ENCODE peak calls at places on chromosomes 7 and 10, in nine cellular contexts. J is LoVo; K is ACHN; V is NCI-H1092 treated with DMSO at 0.1 percent for 48 hours; O is activated effector memory CD4-positive, alpha-beta T cell treated with anti-CD3 and anti-CD28 coated beads, Interleukin-2, amount 50 U/mL, for 16 hours; B is heart right ventricle; L is Panc1; W is glutamatergic neuron; F is stimulated activated CD8-positive, alpha-beta memory T cell treated with anti-CD3 and anti-CD28 coated beads, Interleukin-15, amount 100 ng/mL, for 4 hours. M is an unnamed sample.
A peak's percentile ranks its signal among the peaks of the same experiment; 100 is the strongest.

GRCh38 chr7:55066479-55066878 is 47.7 kb downstream of the EGFR start:
- DNase-seq in F (no peak), O (no peak), W (no peak), K (peak; percentile 54), V (no peak), J (no peak), L (no peak), B (no peak), M (no peak)

GRCh38 chr7:158508802-158509385 is 78.7 kb downstream of the PTPRN2 start:
- DNase-seq in J (no peak), K (no peak), O (no peak), B (no peak), L (no peak), W (no peak), F (no peak), V (no peak), M (no peak)

GRCh38 chr10:74179124-74179710 is 28.2 kb downstream of the ADK start:
- DNase-seq in F (no peak), J (no peak), O (no peak), B (no peak), K (no peak), W (no peak), V (no peak), L (no peak), M (no peak)

GRCh38 chr10:125377368-125377767 is 217.0 kb upstream of the CTBP2 start:
- DNase-seq in F (no peak), B (no peak), J (no peak), V (no peak), O (no peak), W (no peak), L (no peak), K (no peak), M (no peak)

GRCh38 chr7:77199008-77199966 is at the start of gene FGL2:
- DNase-seq in W (peak; percentile 41), V (peak; percentile 36), B (peak; percentile 69), O (peak; percentile 74), F (no peak), L (no peak), K (peak; percentile 42), J (no peak), M (peak; percentile 11)

GRCh38 chr7:35418716-35419425 is 165.0 kb upstream of the TBX20 start:
- DNase-seq in O (no peak), W (no peak), V (no peak), B (no peak), K (no peak), L (no peak), F (no peak), J (no peak), M (no peak)

GRCh38 chr7:85041599-85042216 is 145.1 kb downstream of the SEMA3D start:
- DNase-seq in W (peak; percentile 76), L (peak; percentile 67), O (no peak), V (peak; percentile 83), K (peak; percentile 75), J (peak; percentile 73), B (peak; percentile 58), F (no peak), M (peak; percentile 89)

GRCh38 chr10:44384601-44385422 is at the start of gene CXCL12:
- DNase-seq in F (no peak), L (no peak), K (no peak), B (peak; percentile 59), V (no peak), O (peak; percentile 30), J (no peak), W (peak; percentile 58), M (peak; percentile 72)

GRCh38 chr7:139737221-139738100 is 40.3 kb downstream of the HIPK2 start:
- DNase-seq in F (no peak), B (no peak), W (no peak), V (no peak), J (no peak), L (no peak), K (no peak), O (no peak), M (no peak)

GRCh38 chr10:64959883-64960282 is 1438.7 kb downstream of the REEP3 start:
- DNase-seq in V (no peak), O (no peak), K (no peak), L (no peak), F (no peak), W (no peak), J (no peak), B (no peak), M (no peak)